ENCODE peak calls at places on chromosomes 4 and X, in six cellular contexts. T is BJ, W is GM13976, E is GM10248, R is GM12865, Q is transverse colon. L is an unnamed sample.

GRCh38 chr4:55069248-55069647 is 56.1 kb downstream of the KDR start:
- DNase-seq in E (no peak), W (no peak), T (no peak), Q (no peak), R (no peak), L (no peak)

GRCh38 chr4:95108883-95109421 is 351.2 kb downstream of the BMPR1B start:
- DNase-seq in T (no peak), E (no peak), R (no peak), W (no peak), Q (no peak), L (no peak)

GRCh38 chr4:140185725-140186124 is 31.7 kb upstream of the MAML3 start:
- DNase-seq in R (no peak), Q (no peak), E (no peak), T (no peak), W (no peak), L (no peak)

GRCh38 chr4:174631901-174632758 is 109.8 kb upstream of the HPGD start:
- DNase-seq in E (peak), T (no peak), Q (no peak), W (peak), R (peak), L (peak)

GRCh38 chr4:110287130-110287529 is 88.7 kb upstream of the ELOVL6 start:
- DNase-seq in E (peak), Q (no peak), R (peak), T (no peak), W (peak), L (peak)

GRCh38 chr4:2217726-2218125 is 24.2 kb downstream of the HAUS3 start:
- DNase-seq in E (no peak), R (no peak), T (no peak), W (no peak), Q (no peak), L (no peak)

GRCh38 chr4:153169811-153170210 is 34.4 kb upstream of the TRIM2 start:
- DNase-seq in Q (no peak), T (no peak), E (no peak), R (no peak), W (no peak), L (no peak)

GRCh38 chrX:1420371-1420770 is 28.5 kb upstream of the SLC25A6 start:
- DNase-seq in E (no peak), Q (no peak), T (no peak), R (no peak), W (no peak), L (no peak)

GRCh38 chrX:65582450-65583082 is 48.0 kb upstream of the LAS1L start:
- DNase-seq in E (no peak), T (no peak), Q (no peak), R (no peak), W (no peak), L (no peak)

GRCh38 chrX:12329476-12329875 is 191.2 kb downstream of the FRMPD4 start:
- DNase-seq in R (no peak), Q (no peak), T (no peak), E (no peak), W (no peak), L (no peak)

GRCh38 chr4:96602661-96603060 is 762.8 kb downstream of the PDHA2 start:
- DNase-seq in W (no peak), R (no peak), Q (no peak), E (no peak), T (no peak), L (no peak)

GRCh38 chrX:28920554-28920953 is 333.3 kb downstream of the IL1RAPL1 start:
- DNase-seq in W (no peak), R (no peak), Q (no peak), E (no peak), T (no peak), L (no peak)

GRCh38 chrX:10832103-10832502 is 211.7 kb upstream of the MID1 start:
- DNase-seq in E (no peak), W (no peak), Q (no peak), T (no peak), R (no peak), L (no peak)

GRCh38 chr4:48722509-48723446 is 57.3 kb downstream of the FRYL start:
- DNase-seq in R (no peak), T (no peak), W (no peak), Q (no peak), E (no peak), L (no peak)

GRCh38 chr4:41718907-41719306 is 29.6 kb downstream of the PHOX2B start:
- DNase-seq in R (no peak), T (no peak), Q (no peak), W (no peak), E (no peak), L (no peak)

DNA sequence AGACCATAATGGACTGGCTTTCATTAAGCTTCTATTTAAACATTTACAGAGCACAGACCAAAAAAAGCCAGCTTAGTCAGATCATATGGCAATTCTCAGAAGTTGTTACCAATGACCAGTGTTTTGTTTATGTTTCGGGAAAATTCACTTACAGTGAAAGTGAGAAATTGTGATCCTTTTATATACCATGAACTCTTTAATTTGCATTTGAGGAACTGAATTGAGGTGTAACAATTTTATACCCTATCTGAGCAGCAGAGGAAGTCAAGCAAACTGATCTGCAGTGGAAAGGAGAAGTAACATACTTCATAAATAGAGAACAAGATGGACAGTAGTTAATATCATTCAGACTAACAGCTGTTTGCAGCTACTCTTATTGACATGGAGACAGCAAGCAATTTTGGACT is 97.1 kb downstream of the TMA16 start:
- DNase-seq in W (peak), T (no peak), Q (no peak), E (peak), R (peak), L (no peak)
- TF ChIP-seq CTCF in W (no peak), T (no peak), Q (no peak), E (no peak), R (no peak), L (no peak)

GRCh38 chr4:44415251-44415650 is 33.4 kb downstream of the KCTD8 start:
- DNase-seq in Q (no peak), E (no peak), T (no peak), W (no peak), R (no peak), L (no peak)
- TF ChIP-seq CTCF in Q (no peak), E (no peak), T (no peak), W (no peak), R (no peak), L (no peak)

DNA sequence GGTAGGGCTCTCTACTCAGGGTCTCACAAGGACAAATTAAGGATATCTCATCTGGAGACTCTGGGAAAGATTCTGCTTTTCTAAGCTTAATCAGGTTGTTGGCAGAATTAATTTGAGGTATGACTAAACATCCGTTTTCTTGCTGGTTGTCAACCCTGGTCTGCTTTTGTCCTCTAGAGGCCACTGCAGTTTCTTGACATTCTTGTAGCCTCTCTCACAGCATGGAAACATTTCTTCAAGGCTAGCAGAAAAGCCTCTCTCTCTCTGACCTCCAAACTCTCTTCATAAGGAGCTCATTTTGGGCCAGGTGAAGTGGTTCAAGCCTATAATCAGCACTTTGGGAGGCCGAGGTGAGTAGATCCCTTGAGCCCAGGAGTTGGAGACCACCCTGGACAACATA is 749.5 kb upstream of the PCDH7 start:
- DNase-seq in R (no peak), W (no peak), Q (no peak), T (no peak), E (no peak), L (no peak)
- TF ChIP-seq CTCF in R (no peak), W (no peak), Q (no peak), T (no peak), E (no peak), L (no peak)

DNA sequence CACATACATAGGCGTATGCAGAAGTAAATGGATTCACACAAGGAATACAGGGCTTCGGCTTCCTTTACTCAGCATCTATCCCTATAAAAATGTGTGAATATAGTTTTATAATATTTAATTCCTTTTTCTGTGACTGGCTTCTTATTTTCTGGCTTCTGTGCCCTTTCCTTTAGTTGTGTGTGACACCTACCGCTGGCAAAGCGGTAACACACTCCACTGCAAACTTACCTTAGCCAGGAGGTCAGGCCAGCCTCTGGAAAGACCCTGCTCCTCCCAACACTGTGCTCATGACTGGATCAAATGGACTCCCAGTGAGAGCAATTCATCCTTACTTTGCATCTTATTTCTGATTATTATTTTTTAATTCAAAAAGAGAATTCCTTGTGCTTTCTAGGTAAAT is 244.2 kb downstream of the ANK2 start:
- DNase-seq in W (no peak), T (no peak), Q (no peak), R (no peak), E (no peak), L (no peak)
- TF ChIP-seq CTCF in W (no peak), T (peak), Q (no peak), R (no peak), E (no peak), L (no peak)

DNA sequence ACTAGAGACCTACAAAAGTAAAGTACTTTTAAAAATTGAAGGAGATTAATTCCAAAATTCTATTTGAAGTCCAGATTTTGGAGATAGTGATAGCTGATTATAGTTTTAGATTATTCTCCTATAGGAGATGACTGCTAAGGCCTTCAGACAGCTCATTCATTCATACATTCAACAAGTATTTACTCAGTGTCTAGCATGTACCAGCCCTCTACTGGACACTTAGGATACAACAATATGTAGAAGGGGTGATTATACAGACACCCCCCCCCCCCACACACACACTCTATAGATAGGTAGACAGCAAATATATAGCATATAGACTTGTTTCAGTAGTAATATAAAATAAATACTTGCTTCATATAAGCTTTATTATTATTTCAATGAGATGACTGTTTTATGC is 60.4 kb upstream of the TAF9B start:
- DNase-seq in R (peak), Q (no peak), W (peak), T (no peak), E (peak), L (peak)
- TF ChIP-seq CTCF in R (peak), Q (no peak), W (no peak), T (no peak), E (peak), L (peak)